ENCODE peak calls at places on chromosomes 12 and 14, in seven cellular contexts. V is CD4-positive, alpha-beta T cell; A is bronchial epithelial cell; S is HL-60; G is MM.1S; W is mesothelial cell of epicardium; H is AG09309. X is an unnamed sample.

GRCh38 chr12:53096089-53096741 is 1.3 kb upstream of the IGFBP6 start:
- DNase-seq in V (no peak), A (peak; percentile 56), S (no peak), G (no peak), W (no peak), H (peak; percentile 74), X (no peak)

GRCh38 chr14:35944847-35945246 is 118.7 kb downstream of the BRMS1L start:
- DNase-seq in V (no peak), A (peak; percentile 35), S (no peak), G (peak; percentile 12), W (no peak), H (no peak), X (no peak)

GRCh38 chr12:85188609-85189008 is 91.4 kb upstream of the ALX1 start:
- DNase-seq in V (no peak), A (peak; percentile 53), S (no peak), G (no peak), W (no peak), H (no peak), X (no peak)

GRCh38 chr12:4269279-4269991 is 4.1 kb upstream of the CCND2 start:
- DNase-seq in V (peak; percentile 89), A (peak; percentile 32), S (peak; percentile 76), G (peak; percentile 89), W (peak; percentile 84), H (no peak), X (peak; percentile 78)

GRCh38 chr12:49928476-49928875 is 22.1 kb upstream of the AQP2 start:
- DNase-seq in V (no peak), A (no peak), S (no peak), G (no peak), W (no peak), H (no peak), X (no peak)

GRCh38 chr12:118164798-118165486 is 29.0 kb downstream of the PEBP1 start:
- DNase-seq in V (no peak), A (peak; percentile 31), S (no peak), G (peak; percentile 30), W (no peak), H (no peak), X (peak; percentile 39)

GRCh38 chr12:52832960-52833905 is 878 bp downstream of the KRT79 start:
- DNase-seq in V (no peak), A (peak; percentile 95), S (no peak), G (no peak), W (no peak), H (no peak), X (no peak)

GRCh38 chr14:92938235-92938875 is 15.4 kb downstream of the CHGA start:
- DNase-seq in V (no peak), A (no peak), S (no peak), G (no peak), W (no peak), H (no peak), X (no peak)

GRCh38 chr12:2902287-2902880 is 11.7 kb downstream of the TULP3 start:
- DNase-seq in V (no peak), A (no peak), S (no peak), G (no peak), W (no peak), H (no peak), X (no peak)

GRCh38 chr14:76701981-76702380 is 59.3 kb upstream of the VASH1 start:
- DNase-seq in V (no peak), A (no peak), S (no peak), G (no peak), W (no peak), H (no peak), X (no peak)

GRCh38 chr12:111546758-111547383 is 52.2 kb downstream of the ATXN2 start:
- DNase-seq in V (no peak), A (peak; percentile 33), S (no peak), G (no peak), W (no peak), H (no peak), X (no peak)

GRCh38 chr14:35988972-35989690 is 163.0 kb downstream of the BRMS1L start:
- DNase-seq in V (no peak), A (peak; percentile 46), S (no peak), G (no peak), W (no peak), H (no peak), X (no peak)

GRCh38 chr12:65911321-65911720 is 87.0 kb downstream of the HMGA2 start:
- DNase-seq in V (no peak), A (peak; percentile 41), S (no peak), G (no peak), W (no peak), H (no peak), X (no peak)

GRCh38 chr14:76654573-76654955 is 106.7 kb upstream of the VASH1 start:
- DNase-seq in V (no peak), A (peak; percentile 64), S (no peak), G (no peak), W (no peak), H (no peak), X (no peak)

GRCh38 chr12:65470261-65470660 is 191.8 kb downstream of the MSRB3 start:
- DNase-seq in V (no peak), A (no peak), S (no peak), G (no peak), W (no peak), H (no peak), X (no peak)

GRCh38 chr12:118346895-118347294 is 25.8 kb downstream of the TAOK3 start:
- DNase-seq in V (no peak), A (no peak), S (no peak), G (no peak), W (no peak), H (no peak), X (no peak)

GRCh38 chr14:91649930-91650329 is 82.0 kb downstream of the CATSPERB start:
- DNase-seq in V (no peak), A (peak; percentile 60), S (peak; percentile 11), G (peak; percentile 27), W (no peak), H (peak; percentile 11), X (no peak)

GRCh38 chr14:104393898-104394605 is 185.5 kb upstream of the C14orf180 start:
- DNase-seq in V (peak; percentile 73), A (no peak), S (no peak), G (peak; percentile 31), W (no peak), H (no peak), X (no peak)

GRCh38 chr14:66568220-66568619 is 60.3 kb downstream of the GPHN start:
- DNase-seq in V (no peak), A (no peak), S (no peak), G (no peak), W (no peak), H (no peak), X (no peak)

GRCh38 chr12:82625523-82625922 is 61.2 kb upstream of the TMTC2 start:
- DNase-seq in V (no peak), A (no peak), S (no peak), G (no peak), W (no peak), H (no peak), X (no peak)

GRCh38 chr12:58883576-58884334 is 36.5 kb downstream of the LRIG3 start:
- DNase-seq in V (no peak), A (no peak), S (no peak), G (no peak), W (no peak), H (no peak), X (no peak)

GRCh38 chr12:28771961-28772360 is 377.1 kb upstream of the FAR2 start:
- DNase-seq in V (no peak), A (no peak), S (no peak), G (no peak), W (no peak), H (no peak), X (no peak)

GRCh38 chr12:62739266-62739831 is 195.6 kb downstream of the PPM1H start:
- DNase-seq in V (no peak), A (no peak), S (no peak), G (no peak), W (no peak), H (no peak), X (no peak)

GRCh38 chr14:72756967-72757366 is 136.9 kb downstream of the DPF3 start:
- DNase-seq in V (no peak), A (no peak), S (no peak), G (no peak), W (no peak), H (no peak), X (no peak)
- TF ChIP-seq CTCF in V (no peak), A (no peak), S (no peak), G (no peak), W (no peak), H (no peak), X (no peak)

GRCh38 chr12:47377414-47378221 is 297.9 kb upstream of the AMIGO2 start:
- DNase-seq in V (no peak), A (peak; percentile 87), S (no peak), G (no peak), W (no peak), H (peak; percentile 98), X (no peak)
- TF ChIP-seq CTCF in V (no peak), A (no peak), S (no peak), G (no peak), W (no peak), H (no peak), X (no peak)

DNA sequence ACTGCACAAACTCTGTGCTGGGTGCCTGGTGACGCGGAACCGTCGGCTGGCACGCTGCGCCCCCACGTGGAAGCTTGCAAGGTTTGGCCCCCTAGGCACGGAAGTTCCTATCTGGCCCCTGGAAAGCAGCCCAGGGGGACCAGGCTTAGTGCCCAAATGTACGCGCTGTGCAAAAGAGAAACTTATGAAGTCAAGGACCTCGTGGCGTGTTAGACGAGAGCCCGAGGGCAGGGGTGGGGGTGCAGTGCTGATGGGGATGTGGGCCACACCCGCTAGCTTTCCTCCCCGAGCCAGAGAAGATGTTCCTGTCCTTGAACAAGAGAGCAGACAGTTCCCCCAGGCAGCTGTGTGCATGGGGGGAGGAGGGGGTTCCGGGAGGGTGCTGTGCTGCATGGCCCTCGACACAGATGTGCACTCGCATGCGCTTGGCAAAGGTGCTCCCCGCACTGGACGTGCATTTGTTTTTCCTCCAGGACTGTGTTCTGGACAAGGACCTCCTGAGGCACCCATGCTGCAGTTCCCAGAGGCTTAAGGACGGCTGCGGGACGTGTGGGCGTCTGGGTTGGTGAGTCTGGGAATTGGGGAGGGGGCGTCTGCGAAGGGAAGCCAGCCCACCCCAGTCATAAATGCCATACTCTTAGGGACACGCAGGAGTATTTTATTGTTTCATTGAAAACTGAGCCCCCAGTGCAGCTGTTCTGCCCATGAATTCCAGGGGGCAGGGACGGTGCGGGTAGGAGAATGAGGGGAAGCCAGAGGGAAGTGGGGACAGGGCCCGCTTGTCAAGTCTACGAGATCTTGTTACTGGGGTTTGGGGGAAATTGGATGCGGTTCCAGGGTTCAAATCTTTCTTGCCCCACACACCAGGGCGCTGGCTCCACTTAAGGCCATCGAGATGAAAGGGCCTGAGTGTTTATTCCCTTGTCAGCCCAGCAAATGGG is 80.0 kb downstream of the NTF3 start:
- DNase-seq in V (no peak), A (no peak), S (peak; percentile 1), G (no peak), W (no peak), H (no peak), X (peak; percentile 19)
- TF ChIP-seq CTCF in V (no peak), A (peak; percentile 44), S (no peak), G (no peak), W (no peak), H (peak; percentile 70), X (peak; percentile 52)

DNA sequence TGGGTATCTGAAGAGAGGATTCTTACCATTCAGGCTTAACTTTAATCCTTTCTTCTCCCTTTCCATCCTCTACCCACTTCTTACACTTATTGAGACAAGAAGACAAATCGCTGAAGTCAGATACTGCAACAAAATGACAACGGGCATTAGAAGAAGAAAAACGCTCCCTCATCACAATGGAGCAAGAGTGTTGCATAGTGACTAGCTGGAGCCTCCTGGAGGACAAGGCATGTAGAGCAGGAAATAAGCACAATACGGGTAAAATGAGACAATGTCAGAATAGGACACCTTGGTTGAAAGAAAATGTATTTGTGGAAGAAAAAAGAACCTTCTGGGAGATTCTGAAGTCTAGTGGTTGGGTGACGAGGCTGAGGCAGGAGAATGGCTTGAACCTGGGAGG is 501.0 kb downstream of the RERGL start:
- DNase-seq in V (no peak), A (peak; percentile 24), S (no peak), G (peak; percentile 68), W (no peak), H (no peak), X (peak; percentile 22)
- TF ChIP-seq CTCF in V (no peak), A (peak; percentile 49), S (no peak), G (peak; percentile 55), W (peak; percentile 58), H (no peak), X (peak; percentile 86)